ENCODE peak calls at places on chromosomes 3 and 15, in ten cellular contexts. One of them, this sample, is unnamed.

GRCh38 chr15:47778263-47778770 is 61.0 kb downstream of the SEMA6D start:
- DNase-seq in CD4-positive, alpha-beta T cell: no peak
- DNase-seq in lower leg skin: no peak
- DNase-seq in nephron progenitor cell: no peak
- DNase-seq in NB4: no peak
- DNase-seq in colonic mucosa: no peak
- DNase-seq in glutamatergic neuron: no peak
- DNase-seq in activated CD8-positive, alpha-beta T cell treated with anti-CD3 and anti-CD28 coated beads for 36 hours: no peak
- DNase-seq in lung: no peak
- DNase-seq in uterus: no peak
- DNase-seq in this sample: no peak

GRCh38 chr3:39446444-39446843 is 21.0 kb upstream of the MOBP start:
- DNase-seq in CD4-positive, alpha-beta T cell: no peak
- DNase-seq in lower leg skin: no peak
- DNase-seq in nephron progenitor cell: no peak
- DNase-seq in NB4: no peak
- DNase-seq in colonic mucosa: no peak
- DNase-seq in glutamatergic neuron: no peak
- DNase-seq in activated CD8-positive, alpha-beta T cell treated with anti-CD3 and anti-CD28 coated beads for 36 hours: no peak
- DNase-seq in lung: no peak
- DNase-seq in uterus: no peak
- DNase-seq in this sample: no peak

GRCh38 chr15:101167791-101168462 is 83.9 kb downstream of the CHSY1 start:
- DNase-seq in CD4-positive, alpha-beta T cell: peak
- DNase-seq in lower leg skin: no peak
- DNase-seq in nephron progenitor cell: no peak
- DNase-seq in NB4: peak
- DNase-seq in colonic mucosa: peak
- DNase-seq in glutamatergic neuron: no peak
- DNase-seq in activated CD8-positive, alpha-beta T cell treated with anti-CD3 and anti-CD28 coated beads for 36 hours: peak
- DNase-seq in lung: peak
- DNase-seq in uterus: peak
- DNase-seq in this sample: peak

GRCh38 chr15:101773496-101774100 is 29.7 kb upstream of the OR4F6 start:
- DNase-seq in CD4-positive, alpha-beta T cell: peak
- DNase-seq in lower leg skin: peak
- DNase-seq in nephron progenitor cell: no peak
- DNase-seq in NB4: peak
- DNase-seq in colonic mucosa: no peak
- DNase-seq in glutamatergic neuron: no peak
- DNase-seq in activated CD8-positive, alpha-beta T cell treated with anti-CD3 and anti-CD28 coated beads for 36 hours: peak
- DNase-seq in lung: no peak
- DNase-seq in uterus: no peak
- DNase-seq in this sample: peak

GRCh38 chr3:8529197-8529637 is 27.6 kb downstream of the LMCD1 start:
- DNase-seq in CD4-positive, alpha-beta T cell: no peak
- DNase-seq in lower leg skin: no peak
- DNase-seq in nephron progenitor cell: no peak
- DNase-seq in NB4: no peak
- DNase-seq in colonic mucosa: no peak
- DNase-seq in glutamatergic neuron: no peak
- DNase-seq in activated CD8-positive, alpha-beta T cell treated with anti-CD3 and anti-CD28 coated beads for 36 hours: no peak
- DNase-seq in lung: no peak
- DNase-seq in uterus: peak
- DNase-seq in this sample: no peak

GRCh38 chr3:141844108-141844507 is 32.3 kb upstream of the ATP1B3 start:
- DNase-seq in CD4-positive, alpha-beta T cell: no peak
- DNase-seq in lower leg skin: no peak
- DNase-seq in nephron progenitor cell: no peak
- DNase-seq in NB4: no peak
- DNase-seq in colonic mucosa: no peak
- DNase-seq in glutamatergic neuron: no peak
- DNase-seq in activated CD8-positive, alpha-beta T cell treated with anti-CD3 and anti-CD28 coated beads for 36 hours: no peak
- DNase-seq in lung: no peak
- DNase-seq in uterus: no peak
- DNase-seq in this sample: no peak

GRCh38 chr3:37741644-37742043 is 120.0 kb upstream of the CTDSPL start:
- DNase-seq in CD4-positive, alpha-beta T cell: no peak
- DNase-seq in lower leg skin: no peak
- DNase-seq in nephron progenitor cell: no peak
- DNase-seq in NB4: peak
- DNase-seq in colonic mucosa: peak
- DNase-seq in glutamatergic neuron: no peak
- DNase-seq in activated CD8-positive, alpha-beta T cell treated with anti-CD3 and anti-CD28 coated beads for 36 hours: peak
- DNase-seq in lung: peak
- DNase-seq in uterus: no peak
- DNase-seq in this sample: peak

GRCh38 chr3:6799264-6799915 is 61.5 kb upstream of the GRM7 start:
- DNase-seq in CD4-positive, alpha-beta T cell: no peak
- DNase-seq in lower leg skin: no peak
- DNase-seq in nephron progenitor cell: peak
- DNase-seq in NB4: peak
- DNase-seq in colonic mucosa: peak
- DNase-seq in glutamatergic neuron: peak
- DNase-seq in activated CD8-positive, alpha-beta T cell treated with anti-CD3 and anti-CD28 coated beads for 36 hours: peak
- DNase-seq in lung: peak
- DNase-seq in uterus: no peak
- DNase-seq in this sample: peak

GRCh38 chr3:139629033-139629432 is 48.7 kb downstream of the NMNAT3 start:
- DNase-seq in CD4-positive, alpha-beta T cell: no peak
- DNase-seq in lower leg skin: no peak
- DNase-seq in nephron progenitor cell: no peak
- DNase-seq in NB4: peak
- DNase-seq in colonic mucosa: no peak
- DNase-seq in glutamatergic neuron: peak
- DNase-seq in activated CD8-positive, alpha-beta T cell treated with anti-CD3 and anti-CD28 coated beads for 36 hours: peak
- DNase-seq in lung: no peak
- DNase-seq in uterus: no peak
- DNase-seq in this sample: peak
- TF ChIP-seq CTCF in CD4-positive, alpha-beta T cell: no peak
- TF ChIP-seq CTCF in lower leg skin: no peak
- TF ChIP-seq CTCF in nephron progenitor cell: no peak
- TF ChIP-seq CTCF in NB4: peak
- TF ChIP-seq CTCF in colonic mucosa: peak
- TF ChIP-seq CTCF in glutamatergic neuron: no peak
- TF ChIP-seq CTCF in activated CD8-positive, alpha-beta T cell treated with anti-CD3 and anti-CD28 coated beads for 36 hours: no peak
- TF ChIP-seq CTCF in lung: no peak
- TF ChIP-seq CTCF in uterus: no peak
- TF ChIP-seq CTCF in this sample: no peak

DNA sequence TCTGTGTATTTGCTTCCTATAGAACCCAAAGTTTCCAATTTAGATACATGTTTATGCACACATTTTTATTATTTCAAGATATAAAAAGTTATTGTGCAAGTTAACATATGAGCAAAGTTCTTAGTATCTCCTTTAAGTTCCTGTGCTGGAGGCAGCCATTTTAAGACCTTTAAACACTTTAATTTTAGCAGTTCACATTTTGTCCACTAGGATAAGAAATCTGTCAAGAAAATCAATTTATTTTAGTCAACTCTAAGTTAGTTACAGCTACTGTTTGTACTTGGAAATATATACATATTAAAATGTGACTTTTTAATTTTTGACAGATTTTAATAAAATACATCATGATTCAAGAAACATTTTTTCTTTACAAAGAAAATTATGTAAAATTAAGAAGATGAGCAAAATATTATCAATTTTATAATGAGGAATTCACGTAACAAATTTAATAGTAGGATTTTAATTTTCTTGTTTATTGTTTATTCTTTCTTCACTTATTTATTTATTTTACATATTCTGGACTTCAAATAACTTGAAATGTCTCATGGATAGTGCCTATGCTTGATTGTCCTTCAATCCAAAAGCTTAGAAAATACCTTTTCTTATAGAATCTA is 402.6 kb upstream of the GBE1 start:
- DNase-seq in CD4-positive, alpha-beta T cell: no peak
- DNase-seq in lower leg skin: no peak
- DNase-seq in nephron progenitor cell: no peak
- DNase-seq in NB4: peak
- DNase-seq in colonic mucosa: no peak
- DNase-seq in glutamatergic neuron: no peak
- DNase-seq in activated CD8-positive, alpha-beta T cell treated with anti-CD3 and anti-CD28 coated beads for 36 hours: no peak
- DNase-seq in lung: no peak
- DNase-seq in uterus: no peak
- DNase-seq in this sample: peak
- TF ChIP-seq CTCF in CD4-positive, alpha-beta T cell: no peak
- TF ChIP-seq CTCF in lower leg skin: no peak
- TF ChIP-seq CTCF in nephron progenitor cell: peak
- TF ChIP-seq CTCF in NB4: no peak
- TF ChIP-seq CTCF in colonic mucosa: no peak
- TF ChIP-seq CTCF in glutamatergic neuron: peak
- TF ChIP-seq CTCF in activated CD8-positive, alpha-beta T cell treated with anti-CD3 and anti-CD28 coated beads for 36 hours: peak
- TF ChIP-seq CTCF in lung: no peak
- TF ChIP-seq CTCF in uterus: no peak
- TF ChIP-seq CTCF in this sample: peak

GRCh38 chr3:155360281-155360680 is 66.8 kb upstream of the STRIT1 start:
- DNase-seq in CD4-positive, alpha-beta T cell: no peak
- DNase-seq in lower leg skin: no peak
- DNase-seq in nephron progenitor cell: no peak
- DNase-seq in NB4: no peak
- DNase-seq in colonic mucosa: no peak
- DNase-seq in glutamatergic neuron: no peak
- DNase-seq in activated CD8-positive, alpha-beta T cell treated with anti-CD3 and anti-CD28 coated beads for 36 hours: no peak
- DNase-seq in lung: no peak
- DNase-seq in uterus: no peak
- DNase-seq in this sample: no peak

GRCh38 chr3:155352900-155353490 is 59.5 kb upstream of the STRIT1 start:
- DNase-seq in CD4-positive, alpha-beta T cell: no peak
- DNase-seq in lower leg skin: no peak
- DNase-seq in nephron progenitor cell: no peak
- DNase-seq in NB4: peak
- DNase-seq in colonic mucosa: no peak
- DNase-seq in glutamatergic neuron: no peak
- DNase-seq in activated CD8-positive, alpha-beta T cell treated with anti-CD3 and anti-CD28 coated beads for 36 hours: no peak
- DNase-seq in lung: no peak
- DNase-seq in uterus: no peak
- DNase-seq in this sample: peak

GRCh38 chr3:155354658-155355057 is 61.2 kb upstream of the STRIT1 start:
- DNase-seq in CD4-positive, alpha-beta T cell: no peak
- DNase-seq in lower leg skin: no peak
- DNase-seq in nephron progenitor cell: no peak
- DNase-seq in NB4: no peak
- DNase-seq in colonic mucosa: no peak
- DNase-seq in glutamatergic neuron: no peak
- DNase-seq in activated CD8-positive, alpha-beta T cell treated with anti-CD3 and anti-CD28 coated beads for 36 hours: no peak
- DNase-seq in lung: no peak
- DNase-seq in uterus: no peak
- DNase-seq in this sample: no peak

GRCh38 chr3:155356594-155357370 is 63.3 kb upstream of the STRIT1 start:
- DNase-seq in CD4-positive, alpha-beta T cell: no peak
- DNase-seq in lower leg skin: no peak
- DNase-seq in nephron progenitor cell: peak
- DNase-seq in NB4: peak
- DNase-seq in colonic mucosa: no peak
- DNase-seq in glutamatergic neuron: no peak
- DNase-seq in activated CD8-positive, alpha-beta T cell treated with anti-CD3 and anti-CD28 coated beads for 36 hours: peak
- DNase-seq in lung: no peak
- DNase-seq in uterus: no peak
- DNase-seq in this sample: no peak
- TF ChIP-seq CTCF in CD4-positive, alpha-beta T cell: no peak
- TF ChIP-seq CTCF in lower leg skin: no peak
- TF ChIP-seq CTCF in nephron progenitor cell: no peak
- TF ChIP-seq CTCF in NB4: peak
- TF ChIP-seq CTCF in colonic mucosa: no peak
- TF ChIP-seq CTCF in glutamatergic neuron: no peak
- TF ChIP-seq CTCF in activated CD8-positive, alpha-beta T cell treated with anti-CD3 and anti-CD28 coated beads for 36 hours: no peak
- TF ChIP-seq CTCF in lung: no peak
- TF ChIP-seq CTCF in uterus: no peak
- TF ChIP-seq CTCF in this sample: no peak

GRCh38 chr3:127342735-127343134 is 54.9 kb upstream of the PRR20G start:
- DNase-seq in CD4-positive, alpha-beta T cell: no peak
- DNase-seq in lower leg skin: no peak
- DNase-seq in nephron progenitor cell: no peak
- DNase-seq in NB4: no peak
- DNase-seq in colonic mucosa: no peak
- DNase-seq in glutamatergic neuron: no peak
- DNase-seq in activated CD8-positive, alpha-beta T cell treated with anti-CD3 and anti-CD28 coated beads for 36 hours: no peak
- DNase-seq in lung: peak
- DNase-seq in uterus: no peak
- DNase-seq in this sample: no peak
- TF ChIP-seq CTCF in CD4-positive, alpha-beta T cell: no peak
- TF ChIP-seq CTCF in lower leg skin: no peak
- TF ChIP-seq CTCF in nephron progenitor cell: no peak
- TF ChIP-seq CTCF in NB4: no peak
- TF ChIP-seq CTCF in colonic mucosa: no peak
- TF ChIP-seq CTCF in glutamatergic neuron: no peak
- TF ChIP-seq CTCF in activated CD8-positive, alpha-beta T cell treated with anti-CD3 and anti-CD28 coated beads for 36 hours: no peak
- TF ChIP-seq CTCF in lung: no peak
- TF ChIP-seq CTCF in uterus: no peak
- TF ChIP-seq CTCF in this sample: no peak

DNA sequence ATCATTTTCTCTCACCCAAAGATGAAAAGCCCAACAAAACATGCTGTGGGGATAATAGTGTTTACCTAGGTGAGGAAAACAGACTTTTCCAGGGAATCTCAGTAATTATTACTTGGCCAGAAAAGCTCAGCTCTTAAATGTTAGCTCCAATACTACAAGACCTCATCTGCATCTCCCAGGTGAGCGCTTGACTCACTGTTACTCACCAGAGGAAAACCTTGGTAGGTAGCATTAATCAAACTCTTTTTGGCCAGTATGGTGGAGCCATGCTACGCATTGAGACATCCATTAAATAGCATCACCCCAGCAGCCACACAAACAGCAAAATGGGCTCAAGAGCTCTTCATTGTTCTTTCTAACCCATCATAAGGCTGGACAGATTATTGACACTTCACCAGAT is 99.0 kb downstream of the TIGIT start:
- DNase-seq in CD4-positive, alpha-beta T cell: no peak
- DNase-seq in lower leg skin: no peak
- DNase-seq in nephron progenitor cell: no peak
- DNase-seq in NB4: no peak
- DNase-seq in colonic mucosa: no peak
- DNase-seq in glutamatergic neuron: no peak
- DNase-seq in activated CD8-positive, alpha-beta T cell treated with anti-CD3 and anti-CD28 coated beads for 36 hours: no peak
- DNase-seq in lung: no peak
- DNase-seq in uterus: no peak
- DNase-seq in this sample: no peak
- TF ChIP-seq CTCF in CD4-positive, alpha-beta T cell: no peak
- TF ChIP-seq CTCF in lower leg skin: no peak
- TF ChIP-seq CTCF in nephron progenitor cell: no peak
- TF ChIP-seq CTCF in NB4: no peak
- TF ChIP-seq CTCF in colonic mucosa: no peak
- TF ChIP-seq CTCF in glutamatergic neuron: no peak
- TF ChIP-seq CTCF in activated CD8-positive, alpha-beta T cell treated with anti-CD3 and anti-CD28 coated beads for 36 hours: no peak
- TF ChIP-seq CTCF in lung: no peak
- TF ChIP-seq CTCF in uterus: no peak
- TF ChIP-seq CTCF in this sample: no peak